ENCODE peak calls at places on chromosomes 11 and 22, in nine cellular contexts. One of them, this sample, is unnamed.

GRCh38 chr22:18976197-18976751 is 40.2 kb upstream of the PRODH start:
- DNase-seq in stomach: no peak
- DNase-seq in dorsolateral prefrontal cortex: no peak
- DNase-seq in mucosa of gallbladder: no peak
- DNase-seq in HS-27A: no peak
- DNase-seq in ureter: no peak
- DNase-seq in cardiac muscle cell: no peak
- DNase-seq in Ammon's horn: no peak
- DNase-seq in psoas muscle: peak; percentile 25
- DNase-seq in this sample: no peak

GRCh38 chr11:75766449-75767227 is 1.9 kb upstream of the DGAT2 start:
- DNase-seq in stomach: no peak
- DNase-seq in dorsolateral prefrontal cortex: no peak
- DNase-seq in mucosa of gallbladder: no peak
- DNase-seq in HS-27A: no peak
- DNase-seq in ureter: no peak
- DNase-seq in cardiac muscle cell: no peak
- DNase-seq in Ammon's horn: no peak
- DNase-seq in psoas muscle: no peak
- DNase-seq in this sample: no peak

GRCh38 chr11:64372802-64373597 is 14.0 kb downstream of the RPS6KA4 start:
- DNase-seq in stomach: no peak
- DNase-seq in dorsolateral prefrontal cortex: peak; percentile 91
- DNase-seq in mucosa of gallbladder: no peak
- DNase-seq in HS-27A: no peak
- DNase-seq in ureter: peak; percentile 72
- DNase-seq in cardiac muscle cell: no peak
- DNase-seq in Ammon's horn: peak; percentile 88
- DNase-seq in psoas muscle: no peak
- DNase-seq in this sample: no peak

GRCh38 chr11:106241601-106242257 is 164.3 kb downstream of the AASDHPPT start:
- DNase-seq in stomach: no peak
- DNase-seq in dorsolateral prefrontal cortex: no peak
- DNase-seq in mucosa of gallbladder: no peak
- DNase-seq in HS-27A: no peak
- DNase-seq in ureter: no peak
- DNase-seq in cardiac muscle cell: no peak
- DNase-seq in Ammon's horn: no peak
- DNase-seq in psoas muscle: no peak
- DNase-seq in this sample: no peak

GRCh38 chr11:34601085-34601444 is 19.8 kb upstream of the EHF start:
- DNase-seq in stomach: no peak
- DNase-seq in dorsolateral prefrontal cortex: no peak
- DNase-seq in mucosa of gallbladder: no peak
- DNase-seq in HS-27A: no peak
- DNase-seq in ureter: no peak
- DNase-seq in cardiac muscle cell: peak; percentile 57
- DNase-seq in Ammon's horn: no peak
- DNase-seq in psoas muscle: no peak
- DNase-seq in this sample: no peak

GRCh38 chr11:16749092-16749491 is 10.6 kb downstream of the C11orf58 start:
- DNase-seq in stomach: no peak
- DNase-seq in dorsolateral prefrontal cortex: no peak
- DNase-seq in mucosa of gallbladder: no peak
- DNase-seq in HS-27A: no peak
- DNase-seq in ureter: no peak
- DNase-seq in cardiac muscle cell: no peak
- DNase-seq in Ammon's horn: no peak
- DNase-seq in psoas muscle: no peak
- DNase-seq in this sample: no peak

GRCh38 chr11:72635931-72636330 is 38.3 kb downstream of the PDE2A start:
- DNase-seq in stomach: no peak
- DNase-seq in dorsolateral prefrontal cortex: no peak
- DNase-seq in mucosa of gallbladder: no peak
- DNase-seq in HS-27A: no peak
- DNase-seq in ureter: no peak
- DNase-seq in cardiac muscle cell: no peak
- DNase-seq in Ammon's horn: no peak
- DNase-seq in psoas muscle: no peak
- DNase-seq in this sample: no peak

GRCh38 chr11:368414-369335 is 624 bp upstream of the B4GALNT4 start:
- DNase-seq in stomach: no peak
- DNase-seq in dorsolateral prefrontal cortex: no peak
- DNase-seq in mucosa of gallbladder: no peak
- DNase-seq in HS-27A: no peak
- DNase-seq in ureter: no peak
- DNase-seq in cardiac muscle cell: peak; percentile 21
- DNase-seq in Ammon's horn: no peak
- DNase-seq in psoas muscle: peak; percentile 41
- DNase-seq in this sample: no peak

GRCh38 chr11:68948948-68949347 is 31.8 kb downstream of the MRGPRD start:
- DNase-seq in stomach: no peak
- DNase-seq in dorsolateral prefrontal cortex: no peak
- DNase-seq in mucosa of gallbladder: no peak
- DNase-seq in HS-27A: no peak
- DNase-seq in ureter: no peak
- DNase-seq in cardiac muscle cell: no peak
- DNase-seq in Ammon's horn: no peak
- DNase-seq in psoas muscle: peak; percentile 27
- DNase-seq in this sample: no peak

GRCh38 chr22:48581821-48582469 is 1245.7 kb downstream of the BRD1 start:
- DNase-seq in stomach: no peak
- DNase-seq in dorsolateral prefrontal cortex: no peak
- DNase-seq in mucosa of gallbladder: no peak
- DNase-seq in HS-27A: no peak
- DNase-seq in ureter: no peak
- DNase-seq in cardiac muscle cell: no peak
- DNase-seq in Ammon's horn: no peak
- DNase-seq in psoas muscle: peak; percentile 14
- DNase-seq in this sample: no peak

GRCh38 chr22:20957118-20957690 is 9.9 kb upstream of the AIFM3 start:
- DNase-seq in stomach: peak; percentile 30
- DNase-seq in dorsolateral prefrontal cortex: peak; percentile 47
- DNase-seq in mucosa of gallbladder: no peak
- DNase-seq in HS-27A: no peak
- DNase-seq in ureter: no peak
- DNase-seq in cardiac muscle cell: peak; percentile 29
- DNase-seq in Ammon's horn: no peak
- DNase-seq in psoas muscle: peak; percentile 60
- DNase-seq in this sample: no peak

GRCh38 chr22:36551096-36551495 is 22.1 kb upstream of the EIF3D start:
- DNase-seq in stomach: no peak
- DNase-seq in dorsolateral prefrontal cortex: no peak
- DNase-seq in mucosa of gallbladder: no peak
- DNase-seq in HS-27A: no peak
- DNase-seq in ureter: no peak
- DNase-seq in cardiac muscle cell: no peak
- DNase-seq in Ammon's horn: no peak
- DNase-seq in psoas muscle: no peak
- DNase-seq in this sample: no peak

GRCh38 chr11:43919852-43920597 is 22.4 kb upstream of the C11orf96 start:
- DNase-seq in stomach: no peak
- DNase-seq in dorsolateral prefrontal cortex: no peak
- DNase-seq in mucosa of gallbladder: peak; percentile 43
- DNase-seq in HS-27A: no peak
- DNase-seq in ureter: no peak
- DNase-seq in cardiac muscle cell: peak; percentile 77
- DNase-seq in Ammon's horn: no peak
- DNase-seq in psoas muscle: peak; percentile 34
- DNase-seq in this sample: no peak

GRCh38 chr11:83047515-83048225 is 24.0 kb downstream of the RAB30 start:
- DNase-seq in stomach: no peak
- DNase-seq in dorsolateral prefrontal cortex: no peak
- DNase-seq in mucosa of gallbladder: no peak
- DNase-seq in HS-27A: no peak
- DNase-seq in ureter: no peak
- DNase-seq in cardiac muscle cell: no peak
- DNase-seq in Ammon's horn: no peak
- DNase-seq in psoas muscle: no peak
- DNase-seq in this sample: no peak

GRCh38 chr11:117827521-117828511 is 3.3 kb upstream of the FXYD2 start:
- DNase-seq in stomach: peak; percentile 24
- DNase-seq in dorsolateral prefrontal cortex: peak; percentile 23
- DNase-seq in mucosa of gallbladder: peak; percentile 50
- DNase-seq in HS-27A: no peak
- DNase-seq in ureter: peak; percentile 44
- DNase-seq in cardiac muscle cell: no peak
- DNase-seq in Ammon's horn: no peak
- DNase-seq in psoas muscle: no peak
- DNase-seq in this sample: no peak

GRCh38 chr11:129732926-129733325 is 82.7 kb upstream of the TMEM45B start:
- DNase-seq in stomach: no peak
- DNase-seq in dorsolateral prefrontal cortex: no peak
- DNase-seq in mucosa of gallbladder: no peak
- DNase-seq in HS-27A: no peak
- DNase-seq in ureter: no peak
- DNase-seq in cardiac muscle cell: no peak
- DNase-seq in Ammon's horn: no peak
- DNase-seq in psoas muscle: no peak
- DNase-seq in this sample: no peak

GRCh38 chr11:104198576-104198975 is 34.6 kb upstream of the PDGFD start:
- DNase-seq in stomach: no peak
- DNase-seq in dorsolateral prefrontal cortex: no peak
- DNase-seq in mucosa of gallbladder: no peak
- DNase-seq in HS-27A: no peak
- DNase-seq in ureter: no peak
- DNase-seq in cardiac muscle cell: peak; percentile 52
- DNase-seq in Ammon's horn: no peak
- DNase-seq in psoas muscle: no peak
- DNase-seq in this sample: no peak

GRCh38 chr11:83206771-83207413 is 13.4 kb downstream of the ANKRD42 start:
- DNase-seq in stomach: no peak
- DNase-seq in dorsolateral prefrontal cortex: no peak
- DNase-seq in mucosa of gallbladder: no peak
- DNase-seq in HS-27A: no peak
- DNase-seq in ureter: no peak
- DNase-seq in cardiac muscle cell: no peak
- DNase-seq in Ammon's horn: no peak
- DNase-seq in psoas muscle: no peak
- DNase-seq in this sample: no peak

GRCh38 chr11:104094576-104094975 is 58.1 kb downstream of the DDI1 start:
- DNase-seq in stomach: no peak
- DNase-seq in dorsolateral prefrontal cortex: no peak
- DNase-seq in mucosa of gallbladder: no peak
- DNase-seq in HS-27A: no peak
- DNase-seq in ureter: no peak
- DNase-seq in cardiac muscle cell: no peak
- DNase-seq in Ammon's horn: no peak
- DNase-seq in psoas muscle: no peak
- DNase-seq in this sample: no peak

GRCh38 chr11:44790211-44790610 is 63.4 kb downstream of the TSPAN18 start:
- DNase-seq in stomach: no peak
- DNase-seq in dorsolateral prefrontal cortex: no peak
- DNase-seq in mucosa of gallbladder: no peak
- DNase-seq in HS-27A: no peak
- DNase-seq in ureter: no peak
- DNase-seq in cardiac muscle cell: no peak
- DNase-seq in Ammon's horn: no peak
- DNase-seq in psoas muscle: no peak
- DNase-seq in this sample: no peak

GRCh38 chr11:70073881-70074371 is 4.2 kb upstream of the ANO1 start:
- DNase-seq in stomach: no peak
- DNase-seq in dorsolateral prefrontal cortex: peak; percentile 9
- DNase-seq in mucosa of gallbladder: no peak
- DNase-seq in HS-27A: no peak
- DNase-seq in ureter: no peak
- DNase-seq in cardiac muscle cell: peak; percentile 51
- DNase-seq in Ammon's horn: no peak
- DNase-seq in psoas muscle: no peak
- DNase-seq in this sample: no peak

GRCh38 chr11:13885083-13885482 is 77.4 kb upstream of the SPON1 start:
- DNase-seq in stomach: no peak
- DNase-seq in dorsolateral prefrontal cortex: no peak
- DNase-seq in mucosa of gallbladder: no peak
- DNase-seq in HS-27A: no peak
- DNase-seq in ureter: no peak
- DNase-seq in cardiac muscle cell: no peak
- DNase-seq in Ammon's horn: no peak
- DNase-seq in psoas muscle: no peak
- DNase-seq in this sample: no peak

GRCh38 chr11:606245-606644 is 9.5 kb downstream of the IRF7 start:
- DNase-seq in stomach: peak; percentile 80
- DNase-seq in dorsolateral prefrontal cortex: peak; percentile 61
- DNase-seq in mucosa of gallbladder: peak; percentile 91
- DNase-seq in HS-27A: no peak
- DNase-seq in ureter: no peak
- DNase-seq in cardiac muscle cell: peak; percentile 76
- DNase-seq in Ammon's horn: no peak
- DNase-seq in psoas muscle: no peak
- DNase-seq in this sample: no peak

GRCh38 chr11:102115557-102115956 is 5.3 kb downstream of the YAP1 start:
- DNase-seq in stomach: no peak
- DNase-seq in dorsolateral prefrontal cortex: no peak
- DNase-seq in mucosa of gallbladder: peak; percentile 44
- DNase-seq in HS-27A: no peak
- DNase-seq in ureter: no peak
- DNase-seq in cardiac muscle cell: peak; percentile 53
- DNase-seq in Ammon's horn: no peak
- DNase-seq in psoas muscle: no peak
- DNase-seq in this sample: no peak

GRCh38 chr11:113531575-113532451 is 56.6 kb upstream of the DRD2 start:
- DNase-seq in stomach: no peak
- DNase-seq in dorsolateral prefrontal cortex: no peak
- DNase-seq in mucosa of gallbladder: no peak
- DNase-seq in HS-27A: no peak
- DNase-seq in ureter: peak; percentile 26
- DNase-seq in cardiac muscle cell: peak; percentile 79
- DNase-seq in Ammon's horn: no peak
- DNase-seq in psoas muscle: no peak
- DNase-seq in this sample: no peak

GRCh38 chr11:47998345-47998732 is 18.0 kb downstream of the PTPRJ start:
- DNase-seq in stomach: no peak
- DNase-seq in dorsolateral prefrontal cortex: no peak
- DNase-seq in mucosa of gallbladder: no peak
- DNase-seq in HS-27A: no peak
- DNase-seq in ureter: no peak
- DNase-seq in cardiac muscle cell: no peak
- DNase-seq in Ammon's horn: no peak
- DNase-seq in psoas muscle: no peak
- DNase-seq in this sample: no peak

GRCh38 chr22:37331034-37331428 is 48.7 kb downstream of the CYTH4 start:
- DNase-seq in stomach: no peak
- DNase-seq in dorsolateral prefrontal cortex: peak; percentile 63
- DNase-seq in mucosa of gallbladder: peak; percentile 40
- DNase-seq in HS-27A: peak; percentile 12
- DNase-seq in ureter: no peak
- DNase-seq in cardiac muscle cell: peak; percentile 63
- DNase-seq in Ammon's horn: peak; percentile 23
- DNase-seq in psoas muscle: no peak
- DNase-seq in this sample: no peak

GRCh38 chr11:73240190-73240781 is 22.2 kb downstream of the P2RY2 start:
- DNase-seq in stomach: no peak
- DNase-seq in dorsolateral prefrontal cortex: peak; percentile 26
- DNase-seq in mucosa of gallbladder: peak; percentile 49
- DNase-seq in HS-27A: no peak
- DNase-seq in ureter: no peak
- DNase-seq in cardiac muscle cell: peak; percentile 81
- DNase-seq in Ammon's horn: no peak
- DNase-seq in psoas muscle: peak; percentile 91
- DNase-seq in this sample: no peak

GRCh38 chr11:59368238-59369022 is 9.7 kb downstream of the OR5AN1 start:
- DNase-seq in stomach: no peak
- DNase-seq in dorsolateral prefrontal cortex: no peak
- DNase-seq in mucosa of gallbladder: no peak
- DNase-seq in HS-27A: no peak
- DNase-seq in ureter: no peak
- DNase-seq in cardiac muscle cell: no peak
- DNase-seq in Ammon's horn: peak; percentile 55
- DNase-seq in psoas muscle: no peak
- DNase-seq in this sample: no peak

This sample was measured in OCI-LY7.